ENCODE peak calls at places on chromosomes 7 and 10, in eight cellular contexts. P is CD8-positive, alpha-beta T cell; J is psoas muscle; X is A673; U is fibroblast of lung; O is left lung; N is SK-N-SH; B is lower lobe of right lung. V is an unnamed sample. For H3K4me1 and H3K27me3, the result is how much of the 10 kb centered on the place peaks cover.

GRCh38 chr10:57867226-57867625 is 400.5 kb downstream of the IPMK start:
- DNase-seq in P (no peak), J (no peak), X (no peak), U (no peak), O (no peak), N (no peak), B (no peak), V (no peak)

GRCh38 chr10:88897019-88897853 is 17.2 kb downstream of the STAMBPL1 start:
- DNase-seq in P (no peak), J (no peak), X (peak), U (no peak), O (no peak), N (no peak), B (no peak), V (no peak)

GRCh38 chr10:49612513-49613159 is 1.2 kb upstream of the CHAT start:
- DNase-seq in P (no peak), J (no peak), X (peak), U (no peak), O (no peak), N (no peak), B (no peak), V (no peak)

GRCh38 chr10:12631216-12631615 is 281.9 kb downstream of the CAMK1D start:
- DNase-seq in P (no peak), J (no peak), X (peak), U (peak), O (no peak), N (no peak), B (no peak), V (no peak)

GRCh38 chr7:22671177-22671879 is 55.7 kb upstream of the IL6 start:
- DNase-seq in P (no peak), J (no peak), X (no peak), U (peak), O (no peak), N (no peak), B (no peak), V (no peak)

GRCh38 chr7:128936798-128937197 is 929 bp upstream of the IRF5 start:
- DNase-seq in P (no peak), J (no peak), X (no peak), U (no peak), O (no peak), N (no peak), B (no peak), V (no peak)

GRCh38 chr7:106102387-106102966 is 9.6 kb downstream of the SYPL1 start:
- DNase-seq in P (no peak), J (no peak), X (no peak), U (no peak), O (no peak), N (no peak), B (no peak), V (no peak)

GRCh38 chr10:110783509-110784103 is 88.1 kb upstream of the PDCD4 start:
- DNase-seq in P (peak), J (no peak), X (peak), U (no peak), O (no peak), N (no peak), B (no peak), V (no peak)

GRCh38 chr10:46549171-46550075 is 7.0 kb downstream of the GPRIN2 start:
- DNase-seq in P (peak), J (peak), X (no peak), U (no peak), O (peak), N (peak), B (peak), V (peak)

GRCh38 chr7:138478499-138478908 is 18.4 kb downstream of the TRIM24 start:
- DNase-seq in P (no peak), J (no peak), X (no peak), U (no peak), O (peak), N (no peak), B (no peak), V (no peak)

GRCh38 chr10:123993534-123994416 is 99.6 kb downstream of the CHST15 start:
- DNase-seq in P (no peak), J (no peak), X (no peak), U (no peak), O (no peak), N (peak), B (no peak), V (no peak)

DNA sequence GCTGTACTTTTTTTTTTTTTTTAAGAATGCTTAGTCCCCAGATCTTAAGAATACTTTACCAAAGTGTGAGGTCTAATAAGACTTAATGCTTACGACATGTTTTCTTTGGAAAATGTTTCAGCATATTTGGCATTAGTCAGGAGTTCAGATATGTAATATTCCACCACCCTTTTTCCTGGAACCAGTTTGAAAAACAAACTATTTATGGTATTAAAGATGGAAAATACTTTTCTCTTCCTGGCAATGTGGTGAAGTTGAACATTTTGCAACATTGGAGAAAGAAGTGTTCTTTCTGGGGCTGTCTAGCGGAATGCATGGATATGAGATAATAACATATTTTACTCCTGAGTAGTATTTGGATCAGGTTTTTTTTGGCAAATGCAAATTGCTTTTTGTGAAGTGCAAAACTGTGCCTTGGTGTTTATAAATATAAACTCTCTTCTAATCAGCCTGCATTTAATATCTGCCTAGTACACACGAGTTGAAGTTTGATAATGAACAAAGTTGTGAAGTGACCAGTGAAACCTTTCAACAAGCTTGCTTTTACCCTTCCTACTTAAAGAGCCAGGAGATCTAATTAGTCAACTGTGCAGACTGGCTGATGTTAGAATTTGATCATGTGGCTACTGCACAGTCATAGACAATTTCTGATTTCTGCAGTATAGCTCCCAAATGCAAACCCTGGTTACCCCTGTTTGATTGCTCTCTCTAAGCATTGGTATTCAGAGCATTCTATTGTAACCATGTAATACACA is 20.9 kb downstream of the MAP3K8 start:
- DNase-seq in P (no peak), J (no peak), X (no peak), U (peak), O (no peak), N (no peak), B (no peak), V (no peak)
- H3K4me1 ChIP-seq in P (under half), J (under half), X (under half), U (under half), O (under half), N (under half), B (half or more), V (under half)

GRCh38 chr7:156145184-156145583 is 332.9 kb upstream of the SHH start:
- DNase-seq in P (no peak), J (no peak), X (no peak), U (no peak), O (no peak), N (no peak), B (no peak), V (no peak)

GRCh38 chr7:156143158-156143557 is 330.9 kb upstream of the SHH start:
- DNase-seq in P (no peak), J (no peak), X (no peak), U (no peak), O (no peak), N (no peak), B (no peak), V (no peak)

GRCh38 chr7:156140896-156141295 is 328.6 kb upstream of the SHH start:
- DNase-seq in P (no peak), J (no peak), X (no peak), U (no peak), O (no peak), N (no peak), B (no peak), V (no peak)

GRCh38 chr7:156145996-156146395 is 333.7 kb upstream of the SHH start:
- DNase-seq in P (no peak), J (no peak), X (no peak), U (no peak), O (no peak), N (no peak), B (no peak), V (no peak)

GRCh38 chr7:156143683-156144082 is 331.4 kb upstream of the SHH start:
- DNase-seq in P (no peak), J (no peak), X (no peak), U (no peak), O (no peak), N (no peak), B (no peak), V (no peak)
- H3K27me3 ChIP-seq in P (under half), J (under half), X (half or more), U (under half), O (under half), N (half or more), B (under half), V (under half)

GRCh38 chr10:72001026-72001380 is 36.8 kb downstream of the CHST3 start:
- DNase-seq in P (no peak), J (no peak), X (no peak), U (no peak), O (no peak), N (peak), B (no peak), V (no peak)

GRCh38 chr10:71998119-71998839 is 34.1 kb downstream of the CHST3 start:
- DNase-seq in P (no peak), J (no peak), X (no peak), U (no peak), O (no peak), N (no peak), B (no peak), V (no peak)

GRCh38 chr10:71999360-72000072 is 35.3 kb downstream of the CHST3 start:
- DNase-seq in P (no peak), J (peak), X (peak), U (peak), O (peak), N (peak), B (no peak), V (no peak)

GRCh38 chr10:71998840-71999194 is 34.6 kb downstream of the CHST3 start:
- DNase-seq in P (no peak), J (peak), X (peak), U (peak), O (no peak), N (peak), B (no peak), V (no peak)

DNA sequence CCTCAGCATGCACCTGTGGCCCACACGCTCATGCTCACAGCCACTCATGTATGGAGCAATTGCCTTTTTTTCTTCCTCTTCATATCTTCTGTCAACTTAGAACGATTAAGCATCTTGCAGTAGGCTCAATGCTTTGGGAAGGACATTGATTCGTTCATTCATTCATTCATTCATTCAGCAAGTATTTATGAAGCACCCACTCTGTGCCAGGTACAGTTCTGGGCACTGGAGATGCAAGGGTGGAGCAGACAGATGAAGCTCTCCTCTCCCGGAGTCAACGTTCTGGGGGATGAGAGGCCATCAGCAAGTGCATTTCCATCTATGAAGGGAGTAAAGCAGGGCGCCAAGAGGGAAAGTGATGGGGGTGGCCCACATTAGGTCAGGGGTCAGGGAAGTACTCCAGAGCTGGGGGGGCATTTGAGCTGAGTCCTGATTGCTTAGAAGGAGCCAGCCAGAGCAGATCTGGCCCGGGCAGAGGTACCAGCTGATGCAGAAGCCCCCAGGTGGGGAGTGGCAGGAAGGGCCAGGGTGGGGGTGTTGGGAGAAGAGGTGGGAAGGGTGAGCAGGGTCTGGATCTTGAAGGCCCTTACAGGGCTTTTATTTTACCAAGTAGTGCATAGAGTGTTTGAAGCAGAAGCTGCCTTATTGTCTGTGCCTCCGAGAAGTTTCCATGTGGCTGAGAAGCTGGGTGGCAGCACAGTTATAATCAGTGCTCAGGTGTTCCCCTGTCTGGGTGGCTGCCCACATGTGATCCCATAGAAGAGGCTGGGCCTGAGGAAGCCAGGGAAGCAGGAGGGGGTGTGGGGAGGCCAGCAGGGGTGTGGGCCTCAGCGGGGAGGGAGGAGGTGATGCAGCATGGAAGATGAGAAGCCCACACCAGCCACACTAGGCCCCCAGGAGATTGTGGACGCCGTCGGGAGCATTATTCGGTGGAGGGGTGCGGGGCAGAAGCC is 36.2 kb downstream of the CHST3 start:
- DNase-seq in P (no peak), J (no peak), X (no peak), U (no peak), O (no peak), N (no peak), B (no peak), V (no peak)
- H3K4me1 ChIP-seq in P (under half), J (half or more), X (under half), U (under half), O (under half), N (under half), B (under half), V (under half)

GRCh38 chr7:96996111-96996936 is 9.0 kb upstream of the DLX6 start:
- DNase-seq in P (no peak), J (no peak), X (peak), U (no peak), O (no peak), N (no peak), B (no peak), V (no peak)
- H3K27me3 ChIP-seq in P (half or more), J (half or more), X (under half), U (half or more), O (half or more), N (under half), B (half or more), V (half or more)

GRCh38 chr10:132447446-132448247 is 50.6 kb downstream of the PWWP2B start:
- DNase-seq in P (peak), J (no peak), X (no peak), U (peak), O (no peak), N (no peak), B (peak), V (peak)

GRCh38 chr10:132446195-132446581 is 49.2 kb downstream of the PWWP2B start:
- DNase-seq in P (no peak), J (no peak), X (no peak), U (no peak), O (no peak), N (no peak), B (no peak), V (peak)

GRCh38 chr10:132448248-132448731 is 51.3 kb downstream of the PWWP2B start:
- DNase-seq in P (peak), J (peak), X (peak), U (peak), O (peak), N (peak), B (peak), V (peak)

GRCh38 chr10:132445516-132446194 is 48.7 kb downstream of the PWWP2B start:
- DNase-seq in P (no peak), J (no peak), X (peak), U (no peak), O (no peak), N (no peak), B (no peak), V (no peak)

DNA sequence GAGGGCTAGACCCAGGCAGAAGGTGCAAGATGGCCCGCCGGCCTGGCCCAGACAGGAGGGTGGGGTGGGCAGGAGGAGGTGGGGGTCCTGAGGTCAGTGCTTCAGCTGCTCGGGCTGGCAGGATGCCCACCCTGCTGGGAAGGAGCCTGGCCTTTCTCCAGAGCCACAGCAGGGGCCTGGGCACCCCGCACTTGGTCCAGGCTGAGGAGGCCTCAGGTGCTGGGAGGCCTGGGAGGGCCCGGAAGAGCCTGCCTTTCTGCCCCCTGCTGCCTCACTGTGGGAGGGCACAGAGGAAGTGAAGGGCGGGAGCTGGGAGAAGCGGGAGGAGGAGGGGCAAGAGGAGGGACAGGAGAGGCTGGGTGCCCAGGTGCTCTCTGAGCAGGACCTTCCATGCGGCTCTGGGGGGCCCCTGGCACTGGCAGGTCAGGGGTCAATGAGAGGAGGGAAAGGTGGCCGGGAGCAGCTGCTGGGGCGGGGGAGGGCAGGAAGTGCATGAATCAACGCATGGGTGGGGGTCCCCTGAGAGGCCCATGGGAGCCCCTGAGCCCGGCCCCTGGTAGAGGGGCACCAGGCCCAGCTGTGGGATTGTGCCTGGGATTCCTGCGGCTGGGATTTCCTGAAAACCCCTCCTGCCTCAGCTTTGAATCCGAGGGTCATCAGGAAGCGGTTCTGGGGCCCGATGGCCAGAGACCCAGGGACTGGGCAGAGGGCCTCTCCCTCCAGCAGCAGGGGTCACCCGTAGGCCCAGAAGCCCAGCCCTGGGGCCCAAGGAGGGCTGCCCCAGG is 49.9 kb downstream of the PWWP2B start:
- DNase-seq in P (peak), J (no peak), X (peak), U (peak), O (peak), N (peak), B (peak), V (peak)
- H3K4me1 ChIP-seq in P (half or more), J (under half), X (under half), U (under half), O (under half), N (under half), B (under half), V (under half)

DNA sequence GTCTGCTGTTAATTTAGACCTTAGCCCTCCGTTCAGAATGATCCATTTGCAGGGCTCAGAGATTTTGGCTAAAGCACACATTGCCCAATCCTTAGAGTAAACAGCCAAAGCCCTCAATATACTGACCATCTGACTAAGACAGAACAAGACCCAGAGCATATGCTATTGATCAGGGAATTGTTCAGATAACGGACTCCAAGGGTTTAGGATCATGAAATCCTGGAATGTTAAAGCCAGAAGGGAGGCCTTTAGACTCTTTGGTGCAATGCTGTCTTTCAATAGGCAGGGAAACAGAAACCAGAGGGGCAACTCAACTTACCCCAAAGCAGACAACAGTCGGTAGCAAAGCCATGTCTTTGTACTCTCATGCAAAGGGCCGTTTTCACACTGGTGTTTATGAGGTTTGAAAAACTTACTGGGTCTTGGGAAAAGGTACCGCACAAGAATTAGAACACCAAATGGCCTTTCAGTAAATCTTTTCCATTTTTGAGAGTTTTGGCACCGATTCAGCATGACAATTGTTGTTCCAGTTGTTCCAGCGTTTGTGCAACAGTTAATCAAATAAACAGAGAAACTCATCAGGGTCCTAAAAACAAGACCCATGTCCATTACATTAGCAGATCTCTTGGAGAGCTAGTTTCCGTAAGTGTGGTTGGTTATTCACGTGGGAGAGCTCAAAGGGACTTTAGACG is 94.2 kb upstream of the AGBL3 start:
- DNase-seq in P (no peak), J (no peak), X (no peak), U (peak), O (no peak), N (peak), B (no peak), V (no peak)
- H3K27me3 ChIP-seq in P (under half), J (under half), X (under half), U (under half), O (under half), N (under half), B (under half), V (under half)